ENCODE peak calls at places on chromosome 11, in eight cellular contexts. One of them, this sample, is unnamed.
A peak's percentile ranks its signal among the peaks of the same experiment; 100 is the strongest.

GRCh38 chr11:33557201-33557600 is 143.4 kb downstream of the C11orf91 start:
- DNase-seq in mesothelial cell of epicardium: no peak
- DNase-seq in cardiac septum: no peak
- DNase-seq in stimulated activated CD8-positive, alpha-beta memory T cell treated with anti-CD3 and anti-CD28 coated beads, Interleukin-15, amount 100 ng/mL, for 24 hours: no peak
- DNase-seq in activated T-helper 9 cell treated with anti-CD3 and anti-CD28 coated beads, Interleukin-2, amount 50 U/mL, for 16 hours: no peak
- DNase-seq in aorta: no peak
- DNase-seq in CD8-positive, alpha-beta T cell: no peak
- DNase-seq in nucleus accumbens: no peak
- DNase-seq in this sample: no peak

GRCh38 chr11:117315285-117316196 is 515 bp downstream of the BACE1 start:
- DNase-seq in mesothelial cell of epicardium: no peak
- DNase-seq in cardiac septum: no peak
- DNase-seq in stimulated activated CD8-positive, alpha-beta memory T cell treated with anti-CD3 and anti-CD28 coated beads, Interleukin-15, amount 100 ng/mL, for 24 hours: no peak
- DNase-seq in activated T-helper 9 cell treated with anti-CD3 and anti-CD28 coated beads, Interleukin-2, amount 50 U/mL, for 16 hours: no peak
- DNase-seq in aorta: no peak
- DNase-seq in CD8-positive, alpha-beta T cell: peak; percentile 7
- DNase-seq in nucleus accumbens: no peak
- DNase-seq in this sample: no peak

GRCh38 chr11:108204918-108205499 is 17.4 kb downstream of the NPAT start:
- DNase-seq in mesothelial cell of epicardium: no peak
- DNase-seq in cardiac septum: no peak
- DNase-seq in stimulated activated CD8-positive, alpha-beta memory T cell treated with anti-CD3 and anti-CD28 coated beads, Interleukin-15, amount 100 ng/mL, for 24 hours: no peak
- DNase-seq in activated T-helper 9 cell treated with anti-CD3 and anti-CD28 coated beads, Interleukin-2, amount 50 U/mL, for 16 hours: no peak
- DNase-seq in aorta: no peak
- DNase-seq in CD8-positive, alpha-beta T cell: no peak
- DNase-seq in nucleus accumbens: no peak
- DNase-seq in this sample: no peak

GRCh38 chr11:65496304-65497140 is 2.3 kb upstream of the MALAT1 start:
- DNase-seq in mesothelial cell of epicardium: no peak
- DNase-seq in cardiac septum: no peak
- DNase-seq in stimulated activated CD8-positive, alpha-beta memory T cell treated with anti-CD3 and anti-CD28 coated beads, Interleukin-15, amount 100 ng/mL, for 24 hours: no peak
- DNase-seq in activated T-helper 9 cell treated with anti-CD3 and anti-CD28 coated beads, Interleukin-2, amount 50 U/mL, for 16 hours: no peak
- DNase-seq in aorta: peak; percentile 41
- DNase-seq in CD8-positive, alpha-beta T cell: no peak
- DNase-seq in nucleus accumbens: peak; percentile 69
- DNase-seq in this sample: peak; percentile 57

GRCh38 chr11:26964335-26964734 is 29.6 kb upstream of the FIBIN start:
- DNase-seq in mesothelial cell of epicardium: no peak
- DNase-seq in cardiac septum: no peak
- DNase-seq in stimulated activated CD8-positive, alpha-beta memory T cell treated with anti-CD3 and anti-CD28 coated beads, Interleukin-15, amount 100 ng/mL, for 24 hours: no peak
- DNase-seq in activated T-helper 9 cell treated with anti-CD3 and anti-CD28 coated beads, Interleukin-2, amount 50 U/mL, for 16 hours: no peak
- DNase-seq in aorta: no peak
- DNase-seq in CD8-positive, alpha-beta T cell: no peak
- DNase-seq in nucleus accumbens: no peak
- DNase-seq in this sample: no peak

GRCh38 chr11:133920109-133920990 is 36.4 kb downstream of the IGSF9B start:
- DNase-seq in mesothelial cell of epicardium: no peak
- DNase-seq in cardiac septum: no peak
- DNase-seq in stimulated activated CD8-positive, alpha-beta memory T cell treated with anti-CD3 and anti-CD28 coated beads, Interleukin-15, amount 100 ng/mL, for 24 hours: no peak
- DNase-seq in activated T-helper 9 cell treated with anti-CD3 and anti-CD28 coated beads, Interleukin-2, amount 50 U/mL, for 16 hours: no peak
- DNase-seq in aorta: no peak
- DNase-seq in CD8-positive, alpha-beta T cell: no peak
- DNase-seq in nucleus accumbens: no peak
- DNase-seq in this sample: no peak

GRCh38 chr11:121452609-121453150 is at the start of gene SORL1-AS1:
- DNase-seq in mesothelial cell of epicardium: no peak
- DNase-seq in cardiac septum: no peak
- DNase-seq in stimulated activated CD8-positive, alpha-beta memory T cell treated with anti-CD3 and anti-CD28 coated beads, Interleukin-15, amount 100 ng/mL, for 24 hours: no peak
- DNase-seq in activated T-helper 9 cell treated with anti-CD3 and anti-CD28 coated beads, Interleukin-2, amount 50 U/mL, for 16 hours: peak; percentile 41
- DNase-seq in aorta: no peak
- DNase-seq in CD8-positive, alpha-beta T cell: no peak
- DNase-seq in nucleus accumbens: no peak
- DNase-seq in this sample: no peak

GRCh38 chr11:68135161-68135560 is 14.0 kb upstream of the CHKA start:
- DNase-seq in mesothelial cell of epicardium: no peak
- DNase-seq in cardiac septum: no peak
- DNase-seq in stimulated activated CD8-positive, alpha-beta memory T cell treated with anti-CD3 and anti-CD28 coated beads, Interleukin-15, amount 100 ng/mL, for 24 hours: no peak
- DNase-seq in activated T-helper 9 cell treated with anti-CD3 and anti-CD28 coated beads, Interleukin-2, amount 50 U/mL, for 16 hours: no peak
- DNase-seq in aorta: no peak
- DNase-seq in CD8-positive, alpha-beta T cell: no peak
- DNase-seq in nucleus accumbens: no peak
- DNase-seq in this sample: no peak

GRCh38 chr11:82988936-82989627 is 82.6 kb downstream of the RAB30 start:
- DNase-seq in mesothelial cell of epicardium: no peak
- DNase-seq in cardiac septum: no peak
- DNase-seq in stimulated activated CD8-positive, alpha-beta memory T cell treated with anti-CD3 and anti-CD28 coated beads, Interleukin-15, amount 100 ng/mL, for 24 hours: no peak
- DNase-seq in activated T-helper 9 cell treated with anti-CD3 and anti-CD28 coated beads, Interleukin-2, amount 50 U/mL, for 16 hours: no peak
- DNase-seq in aorta: no peak
- DNase-seq in CD8-positive, alpha-beta T cell: no peak
- DNase-seq in nucleus accumbens: peak; percentile 66
- DNase-seq in this sample: no peak

GRCh38 chr11:79430280-79430679 is 10.6 kb downstream of the TENM4 start:
- DNase-seq in mesothelial cell of epicardium: no peak
- DNase-seq in cardiac septum: no peak
- DNase-seq in stimulated activated CD8-positive, alpha-beta memory T cell treated with anti-CD3 and anti-CD28 coated beads, Interleukin-15, amount 100 ng/mL, for 24 hours: no peak
- DNase-seq in activated T-helper 9 cell treated with anti-CD3 and anti-CD28 coated beads, Interleukin-2, amount 50 U/mL, for 16 hours: no peak
- DNase-seq in aorta: no peak
- DNase-seq in CD8-positive, alpha-beta T cell: no peak
- DNase-seq in nucleus accumbens: no peak
- DNase-seq in this sample: no peak

GRCh38 chr11:32478277-32478731 is 43.0 kb upstream of the WT1 start:
- DNase-seq in mesothelial cell of epicardium: no peak
- DNase-seq in cardiac septum: no peak
- DNase-seq in stimulated activated CD8-positive, alpha-beta memory T cell treated with anti-CD3 and anti-CD28 coated beads, Interleukin-15, amount 100 ng/mL, for 24 hours: no peak
- DNase-seq in activated T-helper 9 cell treated with anti-CD3 and anti-CD28 coated beads, Interleukin-2, amount 50 U/mL, for 16 hours: no peak
- DNase-seq in aorta: no peak
- DNase-seq in CD8-positive, alpha-beta T cell: no peak
- DNase-seq in nucleus accumbens: no peak
- DNase-seq in this sample: no peak

GRCh38 chr11:27120211-27120610 is 79.6 kb downstream of the BBOX1 start:
- DNase-seq in mesothelial cell of epicardium: no peak
- DNase-seq in cardiac septum: no peak
- DNase-seq in stimulated activated CD8-positive, alpha-beta memory T cell treated with anti-CD3 and anti-CD28 coated beads, Interleukin-15, amount 100 ng/mL, for 24 hours: no peak
- DNase-seq in activated T-helper 9 cell treated with anti-CD3 and anti-CD28 coated beads, Interleukin-2, amount 50 U/mL, for 16 hours: no peak
- DNase-seq in aorta: no peak
- DNase-seq in CD8-positive, alpha-beta T cell: no peak
- DNase-seq in nucleus accumbens: no peak
- DNase-seq in this sample: no peak

GRCh38 chr11:44969853-44970252 is 19.2 kb upstream of the TP53I11 start:
- DNase-seq in mesothelial cell of epicardium: no peak
- DNase-seq in cardiac septum: no peak
- DNase-seq in stimulated activated CD8-positive, alpha-beta memory T cell treated with anti-CD3 and anti-CD28 coated beads, Interleukin-15, amount 100 ng/mL, for 24 hours: no peak
- DNase-seq in activated T-helper 9 cell treated with anti-CD3 and anti-CD28 coated beads, Interleukin-2, amount 50 U/mL, for 16 hours: no peak
- DNase-seq in aorta: no peak
- DNase-seq in CD8-positive, alpha-beta T cell: no peak
- DNase-seq in nucleus accumbens: no peak
- DNase-seq in this sample: no peak

GRCh38 chr11:798093-798713 is at the start of gene SLC25A22:
- DNase-seq in mesothelial cell of epicardium: peak; percentile 80
- DNase-seq in cardiac septum: peak; percentile 91
- DNase-seq in stimulated activated CD8-positive, alpha-beta memory T cell treated with anti-CD3 and anti-CD28 coated beads, Interleukin-15, amount 100 ng/mL, for 24 hours: peak; percentile 76
- DNase-seq in activated T-helper 9 cell treated with anti-CD3 and anti-CD28 coated beads, Interleukin-2, amount 50 U/mL, for 16 hours: peak; percentile 75
- DNase-seq in aorta: peak; percentile 83
- DNase-seq in CD8-positive, alpha-beta T cell: peak; percentile 76
- DNase-seq in nucleus accumbens: peak; percentile 77
- DNase-seq in this sample: peak; percentile 92

GRCh38 chr11:60334005-60334620 is 7.1 kb downstream of the MS4A6E start:
- DNase-seq in mesothelial cell of epicardium: peak; percentile 36
- DNase-seq in cardiac septum: no peak
- DNase-seq in stimulated activated CD8-positive, alpha-beta memory T cell treated with anti-CD3 and anti-CD28 coated beads, Interleukin-15, amount 100 ng/mL, for 24 hours: peak; percentile 38
- DNase-seq in activated T-helper 9 cell treated with anti-CD3 and anti-CD28 coated beads, Interleukin-2, amount 50 U/mL, for 16 hours: peak; percentile 17
- DNase-seq in aorta: peak; percentile 65
- DNase-seq in CD8-positive, alpha-beta T cell: peak; percentile 38
- DNase-seq in nucleus accumbens: no peak
- DNase-seq in this sample: no peak

GRCh38 chr11:71991494-71991893 is 7.2 kb upstream of the IL18BP start:
- DNase-seq in mesothelial cell of epicardium: no peak
- DNase-seq in cardiac septum: no peak
- DNase-seq in stimulated activated CD8-positive, alpha-beta memory T cell treated with anti-CD3 and anti-CD28 coated beads, Interleukin-15, amount 100 ng/mL, for 24 hours: no peak
- DNase-seq in activated T-helper 9 cell treated with anti-CD3 and anti-CD28 coated beads, Interleukin-2, amount 50 U/mL, for 16 hours: no peak
- DNase-seq in aorta: no peak
- DNase-seq in CD8-positive, alpha-beta T cell: no peak
- DNase-seq in nucleus accumbens: no peak
- DNase-seq in this sample: no peak

GRCh38 chr11:43837879-43838278 is 42.8 kb upstream of the ALKBH3 start:
- DNase-seq in mesothelial cell of epicardium: no peak
- DNase-seq in cardiac septum: no peak
- DNase-seq in stimulated activated CD8-positive, alpha-beta memory T cell treated with anti-CD3 and anti-CD28 coated beads, Interleukin-15, amount 100 ng/mL, for 24 hours: no peak
- DNase-seq in activated T-helper 9 cell treated with anti-CD3 and anti-CD28 coated beads, Interleukin-2, amount 50 U/mL, for 16 hours: no peak
- DNase-seq in aorta: no peak
- DNase-seq in CD8-positive, alpha-beta T cell: no peak
- DNase-seq in nucleus accumbens: no peak
- DNase-seq in this sample: no peak

GRCh38 chr11:44805596-44805995 is 78.8 kb downstream of the TSPAN18 start:
- DNase-seq in mesothelial cell of epicardium: no peak
- DNase-seq in cardiac septum: no peak
- DNase-seq in stimulated activated CD8-positive, alpha-beta memory T cell treated with anti-CD3 and anti-CD28 coated beads, Interleukin-15, amount 100 ng/mL, for 24 hours: no peak
- DNase-seq in activated T-helper 9 cell treated with anti-CD3 and anti-CD28 coated beads, Interleukin-2, amount 50 U/mL, for 16 hours: no peak
- DNase-seq in aorta: no peak
- DNase-seq in CD8-positive, alpha-beta T cell: no peak
- DNase-seq in nucleus accumbens: no peak
- DNase-seq in this sample: no peak

GRCh38 chr11:17593466-17594245 is 46.6 kb downstream of the OTOG start:
- DNase-seq in mesothelial cell of epicardium: no peak
- DNase-seq in cardiac septum: peak; percentile 49
- DNase-seq in stimulated activated CD8-positive, alpha-beta memory T cell treated with anti-CD3 and anti-CD28 coated beads, Interleukin-15, amount 100 ng/mL, for 24 hours: no peak
- DNase-seq in activated T-helper 9 cell treated with anti-CD3 and anti-CD28 coated beads, Interleukin-2, amount 50 U/mL, for 16 hours: no peak
- DNase-seq in aorta: no peak
- DNase-seq in CD8-positive, alpha-beta T cell: no peak
- DNase-seq in nucleus accumbens: no peak
- DNase-seq in this sample: peak; percentile 52

GRCh38 chr11:62025429-62026105 is 58.1 kb upstream of the FTH1 start:
- DNase-seq in mesothelial cell of epicardium: no peak
- DNase-seq in cardiac septum: peak; percentile 87
- DNase-seq in stimulated activated CD8-positive, alpha-beta memory T cell treated with anti-CD3 and anti-CD28 coated beads, Interleukin-15, amount 100 ng/mL, for 24 hours: peak; percentile 6
- DNase-seq in activated T-helper 9 cell treated with anti-CD3 and anti-CD28 coated beads, Interleukin-2, amount 50 U/mL, for 16 hours: peak; percentile 41
- DNase-seq in aorta: peak; percentile 87
- DNase-seq in CD8-positive, alpha-beta T cell: peak; percentile 41
- DNase-seq in nucleus accumbens: no peak
- DNase-seq in this sample: peak; percentile 71

GRCh38 chr11:114395776-114396175 is 4.5 kb downstream of the C11orf71 start:
- DNase-seq in mesothelial cell of epicardium: no peak
- DNase-seq in cardiac septum: no peak
- DNase-seq in stimulated activated CD8-positive, alpha-beta memory T cell treated with anti-CD3 and anti-CD28 coated beads, Interleukin-15, amount 100 ng/mL, for 24 hours: no peak
- DNase-seq in activated T-helper 9 cell treated with anti-CD3 and anti-CD28 coated beads, Interleukin-2, amount 50 U/mL, for 16 hours: no peak
- DNase-seq in aorta: no peak
- DNase-seq in CD8-positive, alpha-beta T cell: no peak
- DNase-seq in nucleus accumbens: no peak
- DNase-seq in this sample: no peak

GRCh38 chr11:20873054-20873453 is 203.7 kb downstream of the NELL1 start:
- DNase-seq in mesothelial cell of epicardium: no peak
- DNase-seq in cardiac septum: no peak
- DNase-seq in stimulated activated CD8-positive, alpha-beta memory T cell treated with anti-CD3 and anti-CD28 coated beads, Interleukin-15, amount 100 ng/mL, for 24 hours: no peak
- DNase-seq in activated T-helper 9 cell treated with anti-CD3 and anti-CD28 coated beads, Interleukin-2, amount 50 U/mL, for 16 hours: no peak
- DNase-seq in aorta: no peak
- DNase-seq in CD8-positive, alpha-beta T cell: no peak
- DNase-seq in nucleus accumbens: no peak
- DNase-seq in this sample: no peak

GRCh38 chr11:832529-833113 is at the start of gene CD151:
- DNase-seq in mesothelial cell of epicardium: no peak
- DNase-seq in cardiac septum: peak; percentile 81
- DNase-seq in stimulated activated CD8-positive, alpha-beta memory T cell treated with anti-CD3 and anti-CD28 coated beads, Interleukin-15, amount 100 ng/mL, for 24 hours: no peak
- DNase-seq in activated T-helper 9 cell treated with anti-CD3 and anti-CD28 coated beads, Interleukin-2, amount 50 U/mL, for 16 hours: no peak
- DNase-seq in aorta: no peak
- DNase-seq in CD8-positive, alpha-beta T cell: peak; percentile 41
- DNase-seq in nucleus accumbens: no peak
- DNase-seq in this sample: peak; percentile 79

GRCh38 chr11:3177931-3178330 is 12.8 kb upstream of the OSBPL5 start:
- DNase-seq in mesothelial cell of epicardium: no peak
- DNase-seq in cardiac septum: no peak
- DNase-seq in stimulated activated CD8-positive, alpha-beta memory T cell treated with anti-CD3 and anti-CD28 coated beads, Interleukin-15, amount 100 ng/mL, for 24 hours: no peak
- DNase-seq in activated T-helper 9 cell treated with anti-CD3 and anti-CD28 coated beads, Interleukin-2, amount 50 U/mL, for 16 hours: no peak
- DNase-seq in aorta: no peak
- DNase-seq in CD8-positive, alpha-beta T cell: no peak
- DNase-seq in nucleus accumbens: no peak
- DNase-seq in this sample: no peak

GRCh38 chr11:12175694-12176241 is 65.4 kb downstream of the MICAL2 start:
- DNase-seq in mesothelial cell of epicardium: no peak
- DNase-seq in cardiac septum: no peak
- DNase-seq in stimulated activated CD8-positive, alpha-beta memory T cell treated with anti-CD3 and anti-CD28 coated beads, Interleukin-15, amount 100 ng/mL, for 24 hours: no peak
- DNase-seq in activated T-helper 9 cell treated with anti-CD3 and anti-CD28 coated beads, Interleukin-2, amount 50 U/mL, for 16 hours: no peak
- DNase-seq in aorta: no peak
- DNase-seq in CD8-positive, alpha-beta T cell: no peak
- DNase-seq in nucleus accumbens: no peak
- DNase-seq in this sample: peak; percentile 9

GRCh38 chr11:116835042-116835772 is 2.2 kb downstream of the APOA1 start:
- DNase-seq in mesothelial cell of epicardium: no peak
- DNase-seq in cardiac septum: no peak
- DNase-seq in stimulated activated CD8-positive, alpha-beta memory T cell treated with anti-CD3 and anti-CD28 coated beads, Interleukin-15, amount 100 ng/mL, for 24 hours: no peak
- DNase-seq in activated T-helper 9 cell treated with anti-CD3 and anti-CD28 coated beads, Interleukin-2, amount 50 U/mL, for 16 hours: no peak
- DNase-seq in aorta: no peak
- DNase-seq in CD8-positive, alpha-beta T cell: no peak
- DNase-seq in nucleus accumbens: no peak
- DNase-seq in this sample: no peak

GRCh38 chr11:73380321-73380720 is 4.1 kb downstream of the RELT start:
- DNase-seq in mesothelial cell of epicardium: no peak
- DNase-seq in cardiac septum: no peak
- DNase-seq in stimulated activated CD8-positive, alpha-beta memory T cell treated with anti-CD3 and anti-CD28 coated beads, Interleukin-15, amount 100 ng/mL, for 24 hours: no peak
- DNase-seq in activated T-helper 9 cell treated with anti-CD3 and anti-CD28 coated beads, Interleukin-2, amount 50 U/mL, for 16 hours: no peak
- DNase-seq in aorta: no peak
- DNase-seq in CD8-positive, alpha-beta T cell: no peak
- DNase-seq in nucleus accumbens: no peak
- DNase-seq in this sample: no peak

GRCh38 chr11:76614471-76615183 is 55.9 kb downstream of the LRRC32 start:
- DNase-seq in mesothelial cell of epicardium: no peak
- DNase-seq in cardiac septum: peak; percentile 79
- DNase-seq in stimulated activated CD8-positive, alpha-beta memory T cell treated with anti-CD3 and anti-CD28 coated beads, Interleukin-15, amount 100 ng/mL, for 24 hours: no peak
- DNase-seq in activated T-helper 9 cell treated with anti-CD3 and anti-CD28 coated beads, Interleukin-2, amount 50 U/mL, for 16 hours: no peak
- DNase-seq in aorta: peak; percentile 92
- DNase-seq in CD8-positive, alpha-beta T cell: no peak
- DNase-seq in nucleus accumbens: no peak
- DNase-seq in this sample: no peak

GRCh38 chr11:76371170-76371569 is 9.8 kb downstream of the THAP12 start:
- DNase-seq in mesothelial cell of epicardium: no peak
- DNase-seq in cardiac septum: no peak
- DNase-seq in stimulated activated CD8-positive, alpha-beta memory T cell treated with anti-CD3 and anti-CD28 coated beads, Interleukin-15, amount 100 ng/mL, for 24 hours: no peak
- DNase-seq in activated T-helper 9 cell treated with anti-CD3 and anti-CD28 coated beads, Interleukin-2, amount 50 U/mL, for 16 hours: no peak
- DNase-seq in aorta: no peak
- DNase-seq in CD8-positive, alpha-beta T cell: no peak
- DNase-seq in nucleus accumbens: no peak
- DNase-seq in this sample: no peak

GRCh38 chr11:75873417-75874148 is 58.6 kb downstream of the UVRAG start:
- DNase-seq in mesothelial cell of epicardium: no peak
- DNase-seq in cardiac septum: no peak
- DNase-seq in stimulated activated CD8-positive, alpha-beta memory T cell treated with anti-CD3 and anti-CD28 coated beads, Interleukin-15, amount 100 ng/mL, for 24 hours: no peak
- DNase-seq in activated T-helper 9 cell treated with anti-CD3 and anti-CD28 coated beads, Interleukin-2, amount 50 U/mL, for 16 hours: no peak
- DNase-seq in aorta: no peak
- DNase-seq in CD8-positive, alpha-beta T cell: no peak
- DNase-seq in nucleus accumbens: no peak
- DNase-seq in this sample: no peak

This sample was measured in upper lobe of right lung.